ENCODE peak calls at places on chromosomes 11 and 22, in five cellular contexts. One of them, this sample, is unnamed.
A peak's percentile ranks its signal among the peaks of the same experiment; 100 is the strongest.

GRCh38 chr22:37930270-37930951 is 23.0 kb downstream of the C22orf23 start:
- DNase-seq in hepatocyte: no peak
- DNase-seq in endothelial cell of umbilical vein: no peak
- DNase-seq in PC-9: no peak
- DNase-seq in mammary epithelial cell: no peak
- DNase-seq in this sample: peak; percentile 34

GRCh38 chr11:75593337-75593915 is 31.4 kb downstream of the SERPINH1 start:
- DNase-seq in mammary epithelial cell: no peak
- DNase-seq in hepatocyte: peak; percentile 46
- DNase-seq in PC-9: no peak
- DNase-seq in endothelial cell of umbilical vein: no peak
- DNase-seq in this sample: no peak

GRCh38 chr11:12918667-12919066 is 90.4 kb upstream of the RASSF10 start:
- DNase-seq in PC-9: no peak
- DNase-seq in hepatocyte: no peak
- DNase-seq in mammary epithelial cell: no peak
- DNase-seq in endothelial cell of umbilical vein: no peak
- DNase-seq in this sample: no peak

GRCh38 chr22:29308791-29309262 is 2.4 kb downstream of the GAS2L1 start:
- DNase-seq in endothelial cell of umbilical vein: peak; percentile 49
- DNase-seq in hepatocyte: no peak
- DNase-seq in PC-9: no peak
- DNase-seq in mammary epithelial cell: peak; percentile 88
- DNase-seq in this sample: no peak

GRCh38 chr22:21445437-21446127 is 21.6 kb upstream of the TMEM191C start:
- DNase-seq in PC-9: no peak
- DNase-seq in endothelial cell of umbilical vein: no peak
- DNase-seq in mammary epithelial cell: no peak
- DNase-seq in hepatocyte: no peak
- DNase-seq in this sample: no peak

GRCh38 chr11:86174101-86175046 is 70.2 kb upstream of the EED start:
- DNase-seq in endothelial cell of umbilical vein: peak; percentile 100
- DNase-seq in PC-9: peak; percentile 98
- DNase-seq in mammary epithelial cell: peak; percentile 97
- DNase-seq in hepatocyte: peak; percentile 67
- DNase-seq in this sample: no peak

GRCh38 chr11:70799386-70799785 is 401.1 kb downstream of the CTTN start:
- DNase-seq in hepatocyte: no peak
- DNase-seq in mammary epithelial cell: no peak
- DNase-seq in endothelial cell of umbilical vein: no peak
- DNase-seq in PC-9: no peak
- DNase-seq in this sample: no peak

GRCh38 chr22:37905534-37906363 is at the start of gene MICALL1:
- DNase-seq in endothelial cell of umbilical vein: peak; percentile 69
- DNase-seq in hepatocyte: peak; percentile 93
- DNase-seq in mammary epithelial cell: peak; percentile 87
- DNase-seq in PC-9: peak; percentile 63
- DNase-seq in this sample: peak; percentile 93

GRCh38 chr11:40054631-40055030 is 1404.8 kb downstream of the LRRC4C start:
- DNase-seq in PC-9: no peak
- DNase-seq in hepatocyte: peak; percentile 45
- DNase-seq in mammary epithelial cell: peak; percentile 1
- DNase-seq in endothelial cell of umbilical vein: no peak
- DNase-seq in this sample: no peak

GRCh38 chr11:69088676-69089146 is 40.0 kb downstream of the TPCN2 start:
- DNase-seq in PC-9: peak; percentile 80
- DNase-seq in endothelial cell of umbilical vein: peak; percentile 76
- DNase-seq in hepatocyte: peak; percentile 89
- DNase-seq in mammary epithelial cell: peak; percentile 70
- DNase-seq in this sample: peak; percentile 86

GRCh38 chr22:35957589-35957988 is 71.0 kb downstream of the RBFOX2 start:
- DNase-seq in endothelial cell of umbilical vein: no peak
- DNase-seq in mammary epithelial cell: no peak
- DNase-seq in hepatocyte: no peak
- DNase-seq in PC-9: no peak
- DNase-seq in this sample: no peak

GRCh38 chr22:42801537-42802165 is 55.4 kb downstream of the ARFGAP3 start:
- DNase-seq in PC-9: no peak
- DNase-seq in mammary epithelial cell: no peak
- DNase-seq in endothelial cell of umbilical vein: no peak
- DNase-seq in hepatocyte: no peak
- DNase-seq in this sample: no peak

GRCh38 chr11:6587360-6587953 is 16.0 kb downstream of the RRP8 start:
- DNase-seq in hepatocyte: no peak
- DNase-seq in PC-9: no peak
- DNase-seq in mammary epithelial cell: no peak
- DNase-seq in endothelial cell of umbilical vein: no peak
- DNase-seq in this sample: no peak

GRCh38 chr11:27858901-27859300 is 158.6 kb upstream of the BDNF start:
- DNase-seq in PC-9: no peak
- DNase-seq in endothelial cell of umbilical vein: no peak
- DNase-seq in mammary epithelial cell: no peak
- DNase-seq in hepatocyte: no peak
- DNase-seq in this sample: no peak

GRCh38 chr11:1026163-1026450 is 10.4 kb downstream of the MUC6 start:
- DNase-seq in mammary epithelial cell: no peak
- DNase-seq in hepatocyte: no peak
- DNase-seq in endothelial cell of umbilical vein: no peak
- DNase-seq in PC-9: no peak
- DNase-seq in this sample: no peak

GRCh38 chr11:2312232-2313042 is 10.6 kb downstream of the TSPAN32 start:
- DNase-seq in mammary epithelial cell: peak; percentile 50
- DNase-seq in PC-9: no peak
- DNase-seq in endothelial cell of umbilical vein: no peak
- DNase-seq in hepatocyte: no peak
- DNase-seq in this sample: no peak

GRCh38 chr22:19990188-19990587 is 26.4 kb downstream of the ARVCF start:
- DNase-seq in endothelial cell of umbilical vein: no peak
- DNase-seq in mammary epithelial cell: no peak
- DNase-seq in PC-9: no peak
- DNase-seq in hepatocyte: no peak
- DNase-seq in this sample: no peak

GRCh38 chr11:128725630-128726461 is 32.0 kb downstream of the FLI1 start:
- DNase-seq in hepatocyte: no peak
- DNase-seq in PC-9: no peak
- DNase-seq in endothelial cell of umbilical vein: no peak
- DNase-seq in mammary epithelial cell: peak; percentile 68
- DNase-seq in this sample: no peak

GRCh38 chr11:67484847-67485311 is 2.1 kb downstream of the AIP start:
- DNase-seq in hepatocyte: no peak
- DNase-seq in mammary epithelial cell: no peak
- DNase-seq in PC-9: peak; percentile 28
- DNase-seq in endothelial cell of umbilical vein: no peak
- DNase-seq in this sample: no peak

GRCh38 chr11:77592727-77593126 is 3.0 kb downstream of the AQP11 start:
- DNase-seq in mammary epithelial cell: no peak
- DNase-seq in hepatocyte: no peak
- DNase-seq in PC-9: no peak
- DNase-seq in endothelial cell of umbilical vein: no peak
- DNase-seq in this sample: no peak

GRCh38 chr22:30306629-30307016 is 17.3 kb upstream of the CASTOR1 start:
- DNase-seq in PC-9: no peak
- DNase-seq in endothelial cell of umbilical vein: no peak
- DNase-seq in mammary epithelial cell: no peak
- DNase-seq in hepatocyte: no peak
- DNase-seq in this sample: no peak

GRCh38 chr11:131609317-131609716 is 238.9 kb downstream of the NTM start:
- DNase-seq in mammary epithelial cell: peak; percentile 8
- DNase-seq in hepatocyte: peak; percentile 19
- DNase-seq in endothelial cell of umbilical vein: no peak
- DNase-seq in PC-9: peak; percentile 11
- DNase-seq in this sample: no peak

GRCh38 chr11:61384271-61385242 is 7.8 kb upstream of the TMEM216 start:
- DNase-seq in PC-9: no peak
- DNase-seq in hepatocyte: peak; percentile 19
- DNase-seq in endothelial cell of umbilical vein: peak; percentile 43
- DNase-seq in mammary epithelial cell: no peak
- DNase-seq in this sample: peak; percentile 36

GRCh38 chr11:30310623-30311022 is 12.3 kb upstream of the ARL14EP start:
- DNase-seq in endothelial cell of umbilical vein: no peak
- DNase-seq in mammary epithelial cell: no peak
- DNase-seq in hepatocyte: no peak
- DNase-seq in PC-9: no peak
- DNase-seq in this sample: no peak

GRCh38 chr22:29012923-29013322 is 48.7 kb downstream of the C22orf31 start:
- DNase-seq in PC-9: no peak
- DNase-seq in endothelial cell of umbilical vein: no peak
- DNase-seq in mammary epithelial cell: no peak
- DNase-seq in hepatocyte: no peak
- DNase-seq in this sample: no peak

GRCh38 chr22:48975886-48976285 is 851.8 kb downstream of the BRD1 start:
- DNase-seq in mammary epithelial cell: no peak
- DNase-seq in endothelial cell of umbilical vein: no peak
- DNase-seq in hepatocyte: no peak
- DNase-seq in PC-9: no peak
- DNase-seq in this sample: no peak

GRCh38 chr11:77085652-77086051 is 17.0 kb upstream of the OMP start:
- DNase-seq in PC-9: no peak
- DNase-seq in endothelial cell of umbilical vein: no peak
- DNase-seq in mammary epithelial cell: no peak
- DNase-seq in hepatocyte: no peak
- DNase-seq in this sample: no peak

GRCh38 chr11:67698247-67698646 is 23.8 kb upstream of the ALDH3B2 start:
- DNase-seq in PC-9: no peak
- DNase-seq in mammary epithelial cell: no peak
- DNase-seq in endothelial cell of umbilical vein: no peak
- DNase-seq in hepatocyte: no peak
- DNase-seq in this sample: no peak

GRCh38 chr11:115616941-115617340 is 112.7 kb upstream of the CADM1 start:
- DNase-seq in PC-9: no peak
- DNase-seq in hepatocyte: no peak
- DNase-seq in mammary epithelial cell: no peak
- DNase-seq in endothelial cell of umbilical vein: no peak
- DNase-seq in this sample: no peak

GRCh38 chr22:35457729-35458546 is 58.0 kb downstream of the MCM5 start:
- DNase-seq in PC-9: no peak
- DNase-seq in endothelial cell of umbilical vein: no peak
- DNase-seq in mammary epithelial cell: peak; percentile 27
- DNase-seq in hepatocyte: no peak
- DNase-seq in this sample: no peak

GRCh38 chr22:39994566-39995345 is at the start of gene FAM83F:
- DNase-seq in mammary epithelial cell: peak; percentile 69
- DNase-seq in PC-9: no peak
- DNase-seq in hepatocyte: peak; percentile 89
- DNase-seq in endothelial cell of umbilical vein: no peak
- DNase-seq in this sample: peak; percentile 78
- H3K4me2 ChIP-seq in mammary epithelial cell: peak within 1 kb of the TSS; percentile 88
- H3K4me2 ChIP-seq in PC-9: peak within 1 kb of the TSS; percentile 77
- H3K4me2 ChIP-seq in hepatocyte: peak within 1 kb of the TSS; percentile 79
- H3K4me2 ChIP-seq in endothelial cell of umbilical vein: no peak within 1 kb of the TSS
- H3K4me2 ChIP-seq in this sample: peak within 1 kb of the TSS; percentile 66

GRCh38 chr11:18765554-18765953 is 26.0 kb downstream of the PTPN5 start:
- DNase-seq in endothelial cell of umbilical vein: no peak
- DNase-seq in mammary epithelial cell: peak; percentile 26
- DNase-seq in PC-9: no peak
- DNase-seq in hepatocyte: no peak
- DNase-seq in this sample: no peak
- TF ChIP-seq EZH2 in endothelial cell of umbilical vein: no peak
- TF ChIP-seq EZH2 in mammary epithelial cell: no peak
- TF ChIP-seq EZH2 in PC-9: no peak
- TF ChIP-seq EZH2 in hepatocyte: no peak
- TF ChIP-seq EZH2 in this sample: no peak

GRCh38 chr11:36389811-36390210 is 93.7 kb downstream of the PRR5L start:
- DNase-seq in hepatocyte: no peak
- DNase-seq in PC-9: no peak
- DNase-seq in mammary epithelial cell: peak; percentile 13
- DNase-seq in endothelial cell of umbilical vein: no peak
- DNase-seq in this sample: no peak

GRCh38 chr11:36386411-36386810 is 90.3 kb downstream of the PRR5L start:
- DNase-seq in PC-9: no peak
- DNase-seq in mammary epithelial cell: no peak
- DNase-seq in hepatocyte: no peak
- DNase-seq in endothelial cell of umbilical vein: no peak
- DNase-seq in this sample: no peak

GRCh38 chr11:36385121-36385530 is 89.0 kb downstream of the PRR5L start:
- DNase-seq in PC-9: peak; percentile 56
- DNase-seq in endothelial cell of umbilical vein: no peak
- DNase-seq in mammary epithelial cell: no peak
- DNase-seq in hepatocyte: no peak
- DNase-seq in this sample: no peak

GRCh38 chr11:36389006-36389405 is 92.9 kb downstream of the PRR5L start:
- DNase-seq in endothelial cell of umbilical vein: no peak
- DNase-seq in mammary epithelial cell: no peak
- DNase-seq in hepatocyte: no peak
- DNase-seq in PC-9: no peak
- DNase-seq in this sample: no peak

GRCh38 chr11:36388086-36388485 is 92.0 kb downstream of the PRR5L start:
- DNase-seq in hepatocyte: no peak
- DNase-seq in endothelial cell of umbilical vein: no peak
- DNase-seq in mammary epithelial cell: no peak
- DNase-seq in PC-9: no peak
- DNase-seq in this sample: no peak
- H3K4me2 ChIP-seq in hepatocyte: no peak overlapping the region
- H3K4me2 ChIP-seq in endothelial cell of umbilical vein: no peak overlapping the region
- H3K4me2 ChIP-seq in mammary epithelial cell: no peak overlapping the region
- H3K4me2 ChIP-seq in PC-9: no peak overlapping the region
- H3K4me2 ChIP-seq in this sample: no peak overlapping the region

GRCh38 chr11:124751391-124751740 is 689 bp downstream of the VSIG2 start:
- DNase-seq in hepatocyte: no peak
- DNase-seq in endothelial cell of umbilical vein: no peak
- DNase-seq in mammary epithelial cell: no peak
- DNase-seq in PC-9: no peak
- DNase-seq in this sample: no peak

GRCh38 chr11:124753624-124754023 is 1.6 kb upstream of the VSIG2 start:
- DNase-seq in PC-9: no peak
- DNase-seq in mammary epithelial cell: no peak
- DNase-seq in endothelial cell of umbilical vein: no peak
- DNase-seq in hepatocyte: no peak
- DNase-seq in this sample: no peak

GRCh38 chr11:124751741-124752470 is at the start of gene VSIG2:
- DNase-seq in hepatocyte: no peak
- DNase-seq in PC-9: no peak
- DNase-seq in endothelial cell of umbilical vein: no peak
- DNase-seq in mammary epithelial cell: no peak
- DNase-seq in this sample: no peak

GRCh38 chr11:124753207-124753606 is 1.2 kb upstream of the VSIG2 start:
- DNase-seq in mammary epithelial cell: no peak
- DNase-seq in endothelial cell of umbilical vein: no peak
- DNase-seq in PC-9: peak; percentile 55
- DNase-seq in hepatocyte: no peak
- DNase-seq in this sample: no peak

DNA sequence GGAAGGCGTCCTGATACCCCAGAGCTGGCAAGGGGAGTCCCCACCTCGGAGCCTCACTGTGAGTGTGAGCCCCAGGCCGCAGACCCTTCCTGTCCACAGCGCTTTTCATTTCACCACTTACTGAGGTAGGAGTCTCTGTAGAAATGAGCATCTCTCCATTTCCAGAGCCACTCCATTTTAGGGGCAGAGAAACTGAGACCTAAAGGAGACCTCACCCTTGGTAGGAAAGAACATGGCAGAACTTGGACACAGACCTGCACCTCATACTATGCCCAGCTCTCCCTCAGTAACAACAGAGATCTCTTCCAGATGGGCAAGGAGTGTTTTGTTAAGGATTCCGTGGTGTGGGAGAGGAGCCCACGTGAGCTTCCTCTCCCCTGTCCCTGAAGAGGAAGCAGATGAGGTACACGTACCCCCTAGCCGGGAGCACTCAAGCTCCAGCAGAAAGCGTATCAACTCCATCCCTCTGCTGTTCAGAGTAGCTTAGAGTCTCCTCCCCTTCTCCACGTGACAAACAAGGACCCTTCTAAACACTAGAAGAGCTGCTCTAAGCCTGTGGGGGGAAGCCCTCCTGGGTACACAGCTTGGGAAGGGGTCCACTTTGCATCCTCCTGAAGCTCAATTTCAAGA is 531 bp upstream of the VSIG2 start:
- DNase-seq in hepatocyte: no peak
- DNase-seq in mammary epithelial cell: no peak
- DNase-seq in PC-9: no peak
- DNase-seq in endothelial cell of umbilical vein: no peak
- DNase-seq in this sample: no peak
- TF ChIP-seq EZH2 in hepatocyte: no peak
- TF ChIP-seq EZH2 in mammary epithelial cell: no peak
- TF ChIP-seq EZH2 in PC-9: no peak
- TF ChIP-seq EZH2 in endothelial cell of umbilical vein: no peak
- TF ChIP-seq EZH2 in this sample: no peak

This sample was measured in neural progenitor cell.